ENCODE peak calls at places on chromosome 7, in five cellular contexts. N, Y, V, W and R are unnamed samples.

GRCh38 chr7:132837529-132837928 is 244.4 kb downstream of the CHCHD3 start:
- DNase-seq in N (no peak), Y (no peak), V (no peak), W (no peak), R (no peak)

GRCh38 chr7:157467496-157468212 is 130.8 kb downstream of the DNAJB6 start:
- DNase-seq in W (no peak), V (no peak), N (no peak), Y (no peak), R (no peak)

GRCh38 chr7:131327049-131327625 is 539 bp upstream of the MKLN1 start:
- DNase-seq in Y (peak), W (no peak), V (no peak), N (no peak), R (no peak)

GRCh38 chr7:39688611-39689485 is 65.5 kb downstream of the RALA start:
- DNase-seq in V (no peak), N (no peak), W (no peak), Y (no peak), R (no peak)

GRCh38 chr7:50528266-50529092 is 36.7 kb downstream of the DDC start:
- DNase-seq in N (no peak), W (no peak), V (no peak), Y (no peak), R (no peak)

GRCh38 chr7:11237742-11238141 is 264.1 kb downstream of the PHF14 start:
- DNase-seq in W (no peak), V (no peak), N (no peak), Y (no peak), R (no peak)

GRCh38 chr7:38558786-38559185 is 72.4 kb downstream of the AMPH start:
- DNase-seq in Y (no peak), W (no peak), N (no peak), V (no peak), R (no peak)

GRCh38 chr7:77439572-77439971 is 23.4 kb upstream of the GSAP start:
- DNase-seq in N (no peak), W (no peak), Y (peak), V (no peak), R (no peak)

GRCh38 chr7:54546081-54546985 is 4.2 kb downstream of the VSTM2A start:
- DNase-seq in W (peak), Y (peak), V (no peak), N (no peak), R (peak)

GRCh38 chr7:98771519-98772241 is 98.1 kb downstream of the TMEM130 start:
- DNase-seq in V (no peak), N (peak), Y (peak), W (peak), R (peak)

GRCh38 chr7:25995893-25996529 is 156.0 kb upstream of the NFE2L3 start:
- DNase-seq in N (no peak), V (no peak), Y (no peak), W (no peak), R (no peak)

GRCh38 chr7:142615508-142615907 is 133.8 kb upstream of the PRSS1 start:
- DNase-seq in V (no peak), W (no peak), Y (no peak), N (no peak), R (no peak)

GRCh38 chr7:35565927-35566326 is 129.0 kb downstream of the HERPUD2 start:
- DNase-seq in N (no peak), V (no peak), Y (no peak), W (no peak), R (no peak)

GRCh38 chr7:155739538-155740140 is 72.6 kb downstream of the SHH start:
- DNase-seq in V (no peak), W (no peak), Y (no peak), N (no peak), R (no peak)

GRCh38 chr7:94245500-94245899 is 149.2 kb upstream of the COL1A2 start:
- DNase-seq in V (no peak), Y (no peak), N (no peak), W (no peak), R (no peak)

GRCh38 chr7:119706608-119707007 is 566.4 kb upstream of the KCND2 start:
- DNase-seq in N (no peak), Y (no peak), W (no peak), V (no peak), R (no peak)

GRCh38 chr7:74364061-74364460 is 74.9 kb downstream of the CLIP2 start:
- DNase-seq in N (no peak), Y (no peak), W (peak), V (no peak), R (no peak)

GRCh38 chr7:23298885-23299769 is at the start of gene MALSU1:
- DNase-seq in N (peak), V (peak), W (peak), Y (peak), R (peak)

GRCh38 chr7:151687523-151688235 is 168.0 kb upstream of the RHEB start:
- DNase-seq in Y (no peak), V (no peak), W (no peak), N (peak), R (peak)

GRCh38 chr7:26065652-26066051 is 86.3 kb upstream of the NFE2L3 start:
- DNase-seq in N (no peak), Y (no peak), W (no peak), V (no peak), R (no peak)

GRCh38 chr7:7522421-7522820 is 13.3 kb downstream of the COL28A1 start:
- DNase-seq in Y (no peak), W (no peak), N (no peak), V (no peak), R (no peak)

GRCh38 chr7:4211261-4211660 is 470.8 kb upstream of the FOXK1 start:
- DNase-seq in N (no peak), Y (no peak), W (no peak), V (no peak), R (no peak)

GRCh38 chr7:52992479-52993195 is 42.8 kb upstream of the POM121L12 start:
- DNase-seq in V (no peak), W (no peak), Y (no peak), N (no peak), R (no peak)

GRCh38 chr7:2495402-2496309 is 19.5 kb upstream of the GRIFIN start:
- DNase-seq in Y (no peak), W (peak), N (no peak), V (no peak), R (peak)

GRCh38 chr7:2093214-2093840 is 139.4 kb downstream of the MAD1L1 start:
- DNase-seq in W (no peak), N (no peak), V (no peak), Y (no peak), R (no peak)

GRCh38 chr7:7911339-7911738 is 57.3 kb upstream of the GLCCI1 start:
- DNase-seq in N (no peak), W (no peak), Y (no peak), V (no peak), R (peak)

GRCh38 chr7:4606776-4607175 is 75.3 kb upstream of the FOXK1 start:
- DNase-seq in Y (no peak), N (no peak), V (no peak), W (no peak), R (no peak)

GRCh38 chr7:151736403-151736909 is 140.5 kb downstream of the PRKAG2 start:
- DNase-seq in N (peak), W (peak), Y (no peak), V (no peak), R (peak)

GRCh38 chr7:51067757-51068156 is 248.9 kb downstream of the COBL start:
- DNase-seq in N (peak), Y (peak), V (no peak), W (peak), R (peak)

GRCh38 chr7:25965405-25966123 is 186.4 kb upstream of the NFE2L3 start:
- DNase-seq in V (no peak), N (no peak), Y (no peak), W (no peak), R (no peak)